ENCODE peak calls at places on chromosomes 2 and 18, in six cellular contexts. X is neuronal stem cell, R is fibroblast of lung, I is IMR-90, H is GM23248, W is trophoblast cell. P is an unnamed sample.

GRCh38 chr2:96762529-96763253 is 2.0 kb downstream of the CNNM4 start:
- DNase-seq in X (peak), R (no peak), W (no peak), I (no peak), H (peak), P (peak)

GRCh38 chr2:190881074-190881479 is 456 bp downstream of the GLS start:
- DNase-seq in H (no peak), I (no peak), W (no peak), X (no peak), R (no peak), P (no peak)

GRCh38 chr2:190328748-190329147 is 9.1 kb upstream of the HIBCH start:
- DNase-seq in R (peak), X (no peak), I (peak), W (no peak), H (peak), P (no peak)

GRCh38 chr2:240482141-240482540 is 46.7 kb downstream of the GPC1 start:
- DNase-seq in W (no peak), H (no peak), I (no peak), R (no peak), X (no peak), P (no peak)

GRCh38 chr2:146135245-146135644 is 1615.3 kb upstream of the ZEB2 start:
- DNase-seq in R (no peak), H (no peak), X (no peak), W (no peak), I (no peak), P (no peak)

GRCh38 chr2:238235331-238235732 is 4.5 kb downstream of the HES6 start:
- DNase-seq in H (peak), X (no peak), I (peak), W (peak), R (peak), P (no peak)

GRCh38 chr2:223860809-223861738 is 23.7 kb upstream of the AP1S3 start:
- DNase-seq in I (peak), X (no peak), R (peak), W (peak), H (peak), P (no peak)

GRCh38 chr18:54805571-54806334 is 22.5 kb upstream of the RAB27B start:
- DNase-seq in H (peak), I (peak), W (peak), R (peak), X (no peak), P (no peak)

GRCh38 chr18:77495079-77495478 is 245.4 kb downstream of the GALR1 start:
- DNase-seq in R (no peak), I (no peak), X (no peak), W (no peak), H (no peak), P (no peak)

GRCh38 chr18:50590625-50591024 is 30.7 kb downstream of the MAPK4 start:
- DNase-seq in X (no peak), H (no peak), W (no peak), I (no peak), R (no peak), P (no peak)

GRCh38 chr2:225030089-225030653 is 12.1 kb downstream of the DOCK10 start:
- DNase-seq in W (no peak), I (no peak), X (no peak), H (no peak), R (no peak), P (no peak)

GRCh38 chr2:64275174-64275466 is 130.9 kb upstream of the PELI1 start:
- DNase-seq in X (no peak), W (no peak), I (no peak), H (no peak), R (no peak), P (no peak)

GRCh38 chr2:214410918-214411554 is at the start of gene VWC2L:
- DNase-seq in X (peak), H (peak), W (peak), I (peak), R (peak), P (peak)

GRCh38 chr2:191231995-191232394 is 13.2 kb upstream of the MYO1B start:
- DNase-seq in I (peak), H (peak), X (no peak), W (peak), R (peak), P (peak)

GRCh38 chr2:6392354-6392753 is 473.4 kb downstream of the CMPK2 start:
- DNase-seq in I (no peak), W (no peak), X (no peak), R (no peak), H (no peak), P (no peak)

GRCh38 chr2:231711677-231712461 is 3.5 kb downstream of the PTMA start:
- DNase-seq in X (no peak), I (no peak), H (no peak), R (no peak), W (peak), P (peak)

GRCh38 chr2:149401007-149401406 is 70.6 kb downstream of the LYPD6 start:
- DNase-seq in R (peak), I (peak), X (no peak), H (peak), W (no peak), P (no peak)

GRCh38 chr18:42025491-42025890 is 70.5 kb downstream of the PIK3C3 start:
- DNase-seq in I (no peak), W (no peak), X (no peak), H (no peak), R (no peak), P (no peak)

GRCh38 chr2:67652679-67653078 is 255.5 kb downstream of the ETAA1 start:
- DNase-seq in I (no peak), R (no peak), H (no peak), W (no peak), X (no peak), P (peak)

GRCh38 chr2:118121986-118122767 is 33.9 kb downstream of the INSIG2 start:
- DNase-seq in R (no peak), X (no peak), W (peak), I (no peak), H (peak), P (no peak)

GRCh38 chr2:238784671-238785527 is 63.0 kb upstream of the TWIST2 start:
- DNase-seq in X (peak), W (peak), R (peak), I (peak), H (peak), P (peak)

GRCh38 chr2:37886745-37887144 is 38.3 kb upstream of the RMDN2 start:
- DNase-seq in H (peak), W (no peak), X (no peak), R (peak), I (peak), P (no peak)

GRCh38 chr2:41409328-41409727 is 638.5 kb upstream of the PKDCC start:
- DNase-seq in R (no peak), H (no peak), X (no peak), W (no peak), I (no peak), P (no peak)

GRCh38 chr2:67571785-67572718 is 174.9 kb downstream of the ETAA1 start:
- DNase-seq in H (peak), W (no peak), R (peak), X (no peak), I (peak), P (no peak)

GRCh38 chr2:55489467-55490062 is 30.0 kb upstream of the CFAP36 start:
- DNase-seq in R (no peak), W (peak), H (no peak), X (no peak), I (no peak), P (no peak)

GRCh38 chr2:20637147-20637546 is 13.8 kb downstream of the HS1BP3 start:
- DNase-seq in X (no peak), R (no peak), I (no peak), W (no peak), H (peak), P (no peak)

GRCh38 chr2:158507141-158507540 is 50.4 kb downstream of the PKP4 start:
- DNase-seq in I (no peak), R (no peak), H (no peak), W (peak), X (no peak), P (no peak)

GRCh38 chr2:204234879-204235278 is 298.3 kb downstream of the ICOS start:
- DNase-seq in R (peak), X (no peak), H (peak), W (peak), I (peak), P (no peak)

GRCh38 chr2:128754246-128754724 is 435.6 kb upstream of the HS6ST1 start:
- DNase-seq in X (no peak), R (no peak), W (no peak), I (no peak), H (no peak), P (peak)

GRCh38 chr2:207933396-207934045 is 91.8 kb downstream of the PLEKHM3 start:
- DNase-seq in I (no peak), H (no peak), W (no peak), R (no peak), X (no peak), P (no peak)

GRCh38 chr2:98537390-98537972 is 70.8 kb downstream of the COA5 start:
- DNase-seq in H (no peak), R (no peak), W (peak), X (no peak), I (no peak), P (no peak)

GRCh38 chr18:80176334-80177080 is 67.4 kb downstream of the ADNP2 start:
- DNase-seq in I (peak), R (peak), W (no peak), H (peak), X (no peak), P (no peak)

GRCh38 chr18:9022397-9023170 is 79.9 kb upstream of the NDUFV2 start:
- DNase-seq in W (no peak), R (no peak), I (no peak), H (peak), X (no peak), P (no peak)
- H2AFZ ChIP-seq in W (no peak), R (peak), I (peak), H (peak), X (no peak), P (no peak)

DNA sequence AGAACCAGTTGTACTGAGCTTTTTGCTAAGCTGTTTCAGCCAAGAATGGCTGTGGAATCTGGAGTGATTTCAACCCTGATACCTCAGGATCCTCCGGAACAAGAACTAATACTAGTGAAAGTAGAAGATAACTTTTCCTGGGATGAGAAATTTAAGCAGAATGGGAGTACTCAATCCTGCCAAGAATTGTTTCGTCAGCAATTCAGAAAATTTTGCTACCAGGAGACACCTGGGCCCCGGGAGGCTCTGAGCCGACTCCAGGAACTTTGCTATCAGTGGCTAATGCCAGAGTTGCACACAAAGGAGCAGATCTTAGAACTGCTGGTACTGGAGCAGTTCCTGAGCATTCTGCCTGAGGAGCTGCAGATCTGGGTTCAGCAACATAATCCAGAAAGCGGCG is 1.6 kb downstream of the ZNF397 start:
- DNase-seq in R (no peak), I (no peak), H (no peak), W (peak), X (no peak), P (no peak)
- H3K4me3 ChIP-seq in R (no peak), I (no peak), H (peak), W (no peak), X (no peak), P (peak)

DNA sequence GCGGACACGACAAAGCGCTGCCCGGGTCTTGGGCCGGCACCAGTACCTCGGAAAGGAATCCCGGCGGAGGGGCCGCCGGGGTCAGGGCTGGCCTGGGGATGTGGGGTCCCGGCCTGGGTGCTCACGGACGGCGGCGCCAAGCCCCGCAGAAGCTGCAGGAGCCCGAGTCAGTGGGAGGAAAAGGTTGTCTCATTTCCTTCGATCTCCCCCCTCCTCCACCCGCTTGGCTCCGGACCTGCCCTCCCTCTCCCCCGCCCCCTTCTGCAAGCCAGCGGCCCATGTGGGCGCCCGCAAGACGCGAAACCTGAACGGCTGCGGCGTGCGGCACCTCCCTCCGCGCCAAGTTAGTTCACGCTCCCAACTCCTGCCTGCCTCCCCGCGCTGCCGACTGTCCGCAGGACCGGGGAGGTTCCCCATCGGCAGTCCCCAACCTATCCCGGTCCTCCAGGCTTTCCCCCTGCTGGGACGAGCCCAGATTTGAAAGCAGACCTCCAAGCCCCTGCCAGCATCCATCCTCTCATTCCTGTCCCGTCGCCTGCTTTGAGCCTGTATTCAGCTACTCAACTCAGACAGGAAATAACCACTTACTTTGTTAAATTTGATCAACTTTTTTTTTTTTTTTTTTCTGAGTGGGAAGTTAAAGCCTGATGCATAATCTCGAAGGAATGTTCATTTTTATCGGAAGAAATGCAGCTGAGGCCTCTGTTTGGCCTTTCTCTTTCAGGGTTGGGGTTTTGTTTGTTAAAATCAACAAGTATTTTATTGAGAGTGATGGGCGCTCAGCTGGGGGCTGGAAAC is at the start of gene EVA1A:
- DNase-seq in H (peak), R (peak), I (peak), W (peak), X (peak), P (no peak)
- H3K9ac ChIP-seq in H (peak), R (peak), I (peak), W (peak), X (peak), P (no peak)

GRCh38 chr2:49780949-49781348 is 626.6 kb upstream of the FSHR start:
- DNase-seq in W (no peak), H (no peak), R (no peak), I (no peak), X (no peak), P (no peak)
- H2AFZ ChIP-seq in W (no peak), H (no peak), R (no peak), I (no peak), X (no peak), P (no peak)

DNA sequence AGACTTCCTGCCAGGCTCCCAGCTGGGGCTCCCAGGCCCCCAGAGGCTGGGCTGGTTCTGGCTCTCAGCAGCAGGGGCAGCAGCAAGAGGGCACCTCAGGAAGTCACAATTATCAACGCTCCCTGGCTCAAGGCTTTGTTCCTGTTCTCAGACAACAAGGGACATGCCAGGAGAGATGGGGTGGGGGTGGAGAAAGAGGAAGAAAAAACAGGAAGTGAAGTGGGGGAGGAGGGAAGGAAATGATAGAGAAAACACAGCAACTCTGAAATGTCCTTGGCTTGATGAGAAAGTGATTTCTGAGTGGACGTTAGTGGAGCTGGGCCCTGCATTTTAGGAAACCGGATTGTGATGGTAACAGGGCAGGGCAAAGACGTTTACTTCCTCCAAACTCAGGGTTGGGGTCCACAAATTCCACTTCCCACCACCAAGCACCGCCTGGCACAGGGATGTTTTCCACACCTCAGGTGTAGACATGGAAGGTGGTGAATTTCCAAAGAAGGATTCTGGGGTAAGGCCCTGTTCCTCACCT is 40.4 kb downstream of the CYRIA start:
- DNase-seq in X (no peak), R (no peak), H (no peak), W (peak), I (no peak), P (peak)
- H3K4me3 ChIP-seq in X (no peak), R (no peak), H (no peak), W (no peak), I (no peak), P (peak)

GRCh38 chr18:9017170-9017899 is 85.2 kb upstream of the NDUFV2 start:
- DNase-seq in X (peak), I (peak), W (peak), H (peak), R (peak), P (peak)

GRCh38 chr18:9016819-9017169 is 85.7 kb upstream of the NDUFV2 start:
- DNase-seq in W (no peak), R (peak), I (peak), X (no peak), H (peak), P (no peak)

GRCh38 chr18:9019135-9019534 is 83.4 kb upstream of the NDUFV2 start:
- DNase-seq in R (no peak), H (no peak), W (no peak), X (no peak), I (no peak), P (no peak)

GRCh38 chr18:9015689-9016088 is 86.8 kb upstream of the NDUFV2 start:
- DNase-seq in I (no peak), W (no peak), X (no peak), R (no peak), H (no peak), P (no peak)

DNA sequence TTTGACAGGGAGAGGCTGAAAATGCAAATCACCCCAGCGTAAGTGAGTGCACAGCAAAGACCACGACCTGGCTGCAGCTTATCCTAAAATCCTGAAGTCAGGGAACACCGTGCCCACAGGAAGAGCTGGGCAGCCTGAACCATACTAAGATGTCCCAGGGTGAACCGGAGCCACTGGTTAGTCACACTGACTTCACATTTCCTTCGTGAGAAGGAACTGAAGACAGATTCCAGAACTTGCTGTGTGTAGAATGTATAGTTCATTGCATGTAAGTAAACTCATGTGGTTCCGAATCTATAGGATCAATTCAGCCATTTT is 84.6 kb upstream of the NDUFV2 start:
- DNase-seq in R (no peak), H (peak), X (no peak), W (no peak), I (peak), P (no peak)
- H3K9ac ChIP-seq in R (no peak), H (peak), X (no peak), W (no peak), I (peak), P (no peak)

DNA sequence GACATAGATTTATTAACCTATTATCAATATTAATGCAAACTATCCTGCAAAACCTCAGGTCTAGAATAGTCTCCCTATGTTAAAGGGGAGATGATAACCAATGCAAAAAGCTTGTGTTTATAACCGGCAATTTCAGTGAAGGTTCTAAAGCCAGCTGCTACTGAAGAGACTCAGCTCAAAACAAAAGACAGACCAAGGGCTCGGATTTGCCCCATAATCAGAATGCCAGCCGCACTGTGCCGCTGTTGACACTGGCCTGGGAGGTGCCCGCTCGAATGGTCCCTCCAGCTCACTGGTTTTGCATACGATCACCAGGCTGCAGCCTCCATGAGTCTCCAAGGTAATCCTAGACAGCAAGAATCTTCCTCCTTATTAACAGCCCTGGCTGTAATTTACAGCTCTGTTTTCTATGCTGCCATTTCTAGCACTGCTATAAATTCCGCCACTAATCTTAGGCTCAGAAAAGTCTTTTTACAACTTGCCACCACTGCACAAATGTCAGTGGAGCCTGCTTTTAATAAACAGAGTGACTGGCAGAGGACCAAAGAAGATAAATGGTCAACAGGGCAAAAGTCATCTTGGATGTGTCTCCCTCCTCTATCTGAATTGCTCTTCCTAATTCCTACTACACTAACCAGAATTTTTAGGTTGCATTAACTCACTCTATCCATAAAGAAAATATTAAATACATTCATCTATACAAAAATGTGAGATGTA is 155.7 kb upstream of the SH3BP4 start:
- DNase-seq in R (no peak), I (no peak), X (no peak), W (no peak), H (no peak), P (no peak)
- H2AFZ ChIP-seq in R (no peak), I (no peak), X (no peak), W (no peak), H (no peak), P (no peak)

GRCh38 chr2:154370873-154371272 is 327.6 kb upstream of the KCNJ3 start:
- DNase-seq in X (no peak), W (no peak), H (no peak), R (no peak), I (no peak), P (no peak)
- H3K4me3 ChIP-seq in X (no peak), W (no peak), H (no peak), R (no peak), I (no peak), P (no peak)

GRCh38 chr18:498901-499300 is 1.6 kb downstream of the COLEC12 start:
- DNase-seq in H (peak), X (no peak), W (no peak), R (no peak), I (no peak), P (no peak)
- H3K9ac ChIP-seq in H (peak), X (no peak), W (no peak), R (peak), I (no peak), P (no peak)